ENCODE peak calls at places on chromosomes 1 and 21, in four cellular contexts. K, N, D and C are unnamed samples.

GRCh38 chr1:174998569-174999215 is 1.1 kb upstream of the CACYBP start:
- DNase-seq in N (peak), K (no peak), D (peak), C (peak)

GRCh38 chr1:111690306-111690617 is 48.9 kb downstream of the INKA2 start:
- DNase-seq in D (no peak), K (peak), N (no peak), C (no peak)

GRCh38 chr1:227762231-227762911 is 27.1 kb downstream of the SNAP47 start:
- DNase-seq in D (peak), K (peak), N (peak), C (peak)

GRCh38 chr1:30824736-30825429 is 67.3 kb upstream of the LAPTM5 start:
- DNase-seq in K (no peak), D (no peak), N (no peak), C (no peak)

GRCh38 chr1:192713921-192714320 is 78.0 kb downstream of the RGS13 start:
- DNase-seq in K (no peak), N (no peak), D (no peak), C (no peak)

GRCh38 chr1:111512132-111512874 is 8.9 kb upstream of the ADORA3 start:
- DNase-seq in N (no peak), K (no peak), D (no peak), C (no peak)

GRCh38 chr1:38026592-38027200 is 14.2 kb downstream of the UTP11 start:
- DNase-seq in N (peak), D (peak), K (no peak), C (peak)

GRCh38 chr1:87688136-87688535 is 359.5 kb downstream of the LMO4 start:
- DNase-seq in K (no peak), N (no peak), D (no peak), C (no peak)

GRCh38 chr1:45456531-45456930 is 34.4 kb downstream of the TESK2 start:
- DNase-seq in N (no peak), D (no peak), K (no peak), C (no peak)

GRCh38 chr1:21082078-21082477 is 94.6 kb downstream of the EIF4G3 start:
- DNase-seq in K (no peak), N (no peak), D (no peak), C (no peak)

GRCh38 chr21:43825936-43826622 is 36.7 kb downstream of the RRP1 start:
- DNase-seq in D (peak), N (peak), K (no peak), C (peak)

GRCh38 chr1:183653468-183653794 is 315 bp upstream of the APOBEC4 start:
- DNase-seq in D (no peak), N (no peak), K (no peak), C (no peak)

GRCh38 chr1:28123461-28123961 is 35.1 kb upstream of the EYA3 start:
- DNase-seq in N (no peak), D (no peak), K (no peak), C (no peak)

GRCh38 chr21:45509566-45510465 is 32.4 kb downstream of the SLC19A1 start:
- DNase-seq in N (peak), K (no peak), D (no peak), C (peak)

GRCh38 chr1:26041401-26041800 is 4.5 kb downstream of the SLC30A2 start:
- DNase-seq in N (no peak), K (no peak), D (no peak), C (no peak)

GRCh38 chr1:223161321-223161720 is 18.3 kb upstream of the TLR5 start:
- DNase-seq in K (no peak), N (no peak), D (peak), C (peak)

GRCh38 chr1:151175910-151176309 is at the start of gene TMOD4:
- DNase-seq in D (peak), K (no peak), N (peak), C (no peak)

GRCh38 chr1:46456411-46456963 is 33.1 kb upstream of the DMBX1 start:
- DNase-seq in N (no peak), D (no peak), K (no peak), C (no peak)

GRCh38 chr1:35439626-35440025 is 117.6 kb downstream of the KIAA0319L start:
- DNase-seq in D (no peak), K (no peak), N (no peak), C (peak)

GRCh38 chr21:43634618-43635017 is 24.7 kb downstream of the HSF2BP start:
- DNase-seq in K (no peak), D (no peak), N (no peak), C (no peak)

GRCh38 chr1:46528297-46528955 is 23.0 kb downstream of the KNCN start:
- DNase-seq in K (no peak), D (peak), N (peak), C (peak)

GRCh38 chr1:175191654-175192053 is 922 bp downstream of the KIAA0040 start:
- DNase-seq in K (no peak), D (no peak), N (peak), C (no peak)

GRCh38 chr1:161082996-161083742 is 6.2 kb downstream of the NECTIN4 start:
- DNase-seq in D (peak), K (no peak), N (no peak), C (peak)

GRCh38 chr1:105208581-105208980 is 1458.9 kb downstream of the AMY1C start:
- DNase-seq in N (no peak), K (no peak), D (no peak), C (no peak)

GRCh38 chr1:177753655-177754054 is 216.2 kb downstream of the SEC16B start:
- DNase-seq in D (no peak), N (no peak), K (peak), C (no peak)